ENCODE peak calls at places on chromosomes 12 and 14, in ten cellular contexts. I, R, B, H, W, V, Q, F, T and M are unnamed samples.

GRCh38 chr12:7869137-7869536 is 3.6 kb downstream of the SLC2A14 start:
- DNase-seq in I (no peak), R (no peak), B (no peak), H (no peak), W (no peak), V (no peak), Q (no peak), F (no peak), T (peak), M (no peak)

GRCh38 chr12:29762637-29763300 is 21.0 kb downstream of the TMTC1 start:
- DNase-seq in I (no peak), R (no peak), B (no peak), H (no peak), W (peak), V (no peak), Q (no peak), F (no peak), T (no peak), M (no peak)

GRCh38 chr12:69330475-69331473 is 17.4 kb upstream of the LYZ start:
- DNase-seq in I (peak), R (peak), B (no peak), H (peak), W (no peak), V (peak), Q (peak), F (peak), T (no peak), M (no peak)

GRCh38 chr12:46553266-46553665 is 180.7 kb upstream of the SLC38A2 start:
- DNase-seq in I (no peak), R (no peak), B (no peak), H (no peak), W (no peak), V (no peak), Q (no peak), F (no peak), T (peak), M (no peak)

GRCh38 chr12:108816652-108817335 is 40.6 kb downstream of the SSH1 start:
- DNase-seq in I (no peak), R (no peak), B (no peak), H (no peak), W (no peak), V (no peak), Q (no peak), F (peak), T (peak), M (no peak)

GRCh38 chr14:93032301-93032929 is 83.3 kb downstream of the ITPK1 start:
- DNase-seq in I (no peak), R (no peak), B (no peak), H (no peak), W (no peak), V (peak), Q (peak), F (no peak), T (peak), M (no peak)

GRCh38 chr14:75361751-75362433 is 65.9 kb upstream of the JDP2 start:
- DNase-seq in I (no peak), R (no peak), B (no peak), H (no peak), W (no peak), V (no peak), Q (no peak), F (no peak), T (peak), M (no peak)

GRCh38 chr12:1885082-1885596 is 33.3 kb downstream of the CACNA2D4 start:
- DNase-seq in I (no peak), R (no peak), B (no peak), H (no peak), W (no peak), V (no peak), Q (no peak), F (no peak), T (no peak), M (no peak)

GRCh38 chr14:89540830-89541470 is 123.9 kb upstream of the FOXN3 start:
- DNase-seq in I (no peak), R (no peak), B (no peak), H (no peak), W (no peak), V (no peak), Q (no peak), F (no peak), T (peak), M (no peak)

GRCh38 chr12:68237523-68238070 is 12.0 kb upstream of the IL26 start:
- DNase-seq in I (no peak), R (no peak), B (no peak), H (no peak), W (no peak), V (no peak), Q (no peak), F (no peak), T (peak), M (no peak)

GRCh38 chr12:95678684-95679083 is 111.9 kb downstream of the NTN4 start:
- DNase-seq in I (no peak), R (no peak), B (no peak), H (no peak), W (no peak), V (no peak), Q (no peak), F (no peak), T (no peak), M (no peak)

GRCh38 chr12:19752712-19753111 is 313.4 kb downstream of the AEBP2 start:
- DNase-seq in I (no peak), R (no peak), B (no peak), H (no peak), W (no peak), V (no peak), Q (no peak), F (no peak), T (no peak), M (no peak)

GRCh38 chr12:79409562-79409961 is 281.2 kb downstream of the PAWR start:
- DNase-seq in I (no peak), R (no peak), B (no peak), H (no peak), W (no peak), V (no peak), Q (no peak), F (no peak), T (peak), M (no peak)

GRCh38 chr12:7123806-7124519 is 4.7 kb downstream of the RBP5 start:
- DNase-seq in I (no peak), R (no peak), B (no peak), H (no peak), W (no peak), V (no peak), Q (no peak), F (no peak), T (no peak), M (no peak)

GRCh38 chr14:86296173-86296572 is 766.2 kb downstream of the FLRT2 start:
- DNase-seq in I (peak), R (no peak), B (no peak), H (no peak), W (no peak), V (no peak), Q (no peak), F (no peak), T (no peak), M (no peak)

GRCh38 chr12:122799635-122800243 is 25.4 kb downstream of the CCDC62 start:
- DNase-seq in I (no peak), R (no peak), B (no peak), H (no peak), W (no peak), V (peak), Q (peak), F (no peak), T (no peak), M (no peak)

GRCh38 chr12:121443193-121443829 is 43.4 kb downstream of the RNF34 start:
- DNase-seq in I (peak), R (peak), B (peak), H (peak), W (peak), V (peak), Q (peak), F (peak), T (peak), M (peak)

GRCh38 chr14:36824854-36825253 is 163.2 kb downstream of the PAX9 start:
- DNase-seq in I (no peak), R (no peak), B (no peak), H (no peak), W (no peak), V (no peak), Q (no peak), F (no peak), T (no peak), M (no peak)

GRCh38 chr12:120117961-120118709 is 1.6 kb upstream of the RAB35 start:
- DNase-seq in I (no peak), R (no peak), B (no peak), H (peak), W (no peak), V (peak), Q (no peak), F (no peak), T (peak), M (no peak)

GRCh38 chr12:108214486-108214885 is 85.4 kb downstream of the WSCD2 start:
- DNase-seq in I (no peak), R (no peak), B (no peak), H (peak), W (no peak), V (peak), Q (no peak), F (no peak), T (peak), M (peak)

GRCh38 chr12:109621271-109621671 is 47.7 kb downstream of the MVK start:
- DNase-seq in I (no peak), R (no peak), B (no peak), H (no peak), W (no peak), V (no peak), Q (no peak), F (no peak), T (peak), M (no peak)

GRCh38 chr12:98423963-98424362 is 91.4 kb upstream of the TMPO start:
- DNase-seq in I (no peak), R (no peak), B (no peak), H (no peak), W (no peak), V (no peak), Q (no peak), F (no peak), T (no peak), M (no peak)

GRCh38 chr12:98421336-98421735 is 94.1 kb upstream of the TMPO start:
- DNase-seq in I (no peak), R (no peak), B (no peak), H (no peak), W (no peak), V (no peak), Q (no peak), F (no peak), T (no peak), M (no peak)

GRCh38 chr12:98424726-98425401 is 90.5 kb upstream of the TMPO start:
- DNase-seq in I (peak), R (peak), B (no peak), H (peak), W (peak), V (peak), Q (peak), F (no peak), T (peak), M (peak)

GRCh38 chr12:98422359-98422758 is 93.0 kb upstream of the TMPO start:
- DNase-seq in I (no peak), R (no peak), B (no peak), H (no peak), W (no peak), V (no peak), Q (no peak), F (no peak), T (no peak), M (no peak)

DNA sequence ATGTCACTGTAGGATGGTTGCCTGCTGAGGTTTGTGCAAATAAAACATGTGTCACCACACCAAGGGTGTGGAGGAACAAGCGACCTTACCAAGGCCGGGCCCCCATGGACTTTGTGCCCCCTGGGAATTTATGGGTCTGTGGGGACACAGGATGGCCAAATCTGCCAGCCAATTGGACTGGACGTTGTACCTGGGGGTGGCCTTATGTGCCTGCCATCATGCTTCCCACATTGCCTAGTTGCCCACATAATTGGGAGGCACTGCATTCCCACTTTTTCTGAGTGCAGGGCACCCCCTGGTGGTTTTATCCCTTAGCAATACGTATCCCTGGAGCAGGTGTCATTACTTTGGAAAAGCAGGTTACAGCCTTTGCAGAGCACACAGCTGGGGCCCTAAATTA is 92.6 kb upstream of the TMPO start:
- DNase-seq in I (peak), R (no peak), B (no peak), H (no peak), W (no peak), V (peak), Q (no peak), F (no peak), T (no peak), M (no peak)
- TF ChIP-seq CTCF in I (peak), R (no peak), B (peak), H (no peak), W (no peak), V (peak), Q (no peak), F (peak), T (peak), M (peak)

DNA sequence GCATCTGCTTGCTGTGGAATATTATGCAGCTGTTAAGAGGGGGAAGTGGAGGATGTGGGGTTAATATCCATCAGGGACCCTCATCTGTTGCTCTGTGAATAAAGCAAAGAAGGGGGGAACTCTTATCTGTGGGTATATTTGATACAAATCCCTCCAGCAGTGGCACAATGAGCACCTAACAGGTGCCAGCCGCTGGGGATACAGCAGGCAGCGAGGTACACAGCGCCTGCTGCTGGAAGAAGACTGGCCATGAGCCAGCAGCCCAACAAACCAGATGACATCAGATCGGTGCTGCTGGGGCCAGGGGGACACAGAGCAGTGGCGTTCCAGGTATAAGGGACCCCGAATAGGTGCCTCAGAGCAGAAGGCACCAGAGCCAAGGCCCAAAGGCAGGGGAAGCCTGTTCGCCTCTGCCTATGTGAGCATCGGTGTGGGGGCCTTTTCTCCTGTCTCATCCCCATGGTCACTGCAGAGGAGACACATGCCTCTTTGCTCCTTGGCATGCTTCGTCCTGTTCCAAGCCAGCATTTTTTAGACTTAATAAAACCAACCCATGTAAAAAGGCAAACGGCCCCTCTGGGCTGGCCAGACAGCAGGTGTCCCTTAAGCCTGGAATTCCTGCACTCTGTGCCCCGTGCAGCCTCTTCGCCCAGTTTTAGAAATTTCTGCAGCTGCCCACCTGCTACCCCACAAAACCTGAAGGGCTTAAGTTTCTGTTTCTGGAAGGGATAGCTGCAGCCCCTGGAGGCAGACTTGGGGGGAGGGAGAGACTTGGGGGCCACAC is 1.6 kb upstream of the CKB start:
- DNase-seq in I (no peak), R (no peak), B (no peak), H (no peak), W (no peak), V (no peak), Q (no peak), F (no peak), T (no peak), M (no peak)
- TF ChIP-seq CTCF in I (no peak), R (no peak), B (no peak), H (no peak), W (no peak), V (peak), Q (no peak), F (no peak), T (no peak), M (no peak)

GRCh38 chr12:10501031-10501430 is 4.7 kb upstream of the EIF2S3B start:
- DNase-seq in I (no peak), R (no peak), B (no peak), H (peak), W (no peak), V (no peak), Q (no peak), F (no peak), T (peak), M (no peak)
- TF ChIP-seq CTCF in I (no peak), R (no peak), B (no peak), H (peak), W (no peak), V (no peak), Q (peak), F (peak), T (peak), M (no peak)

DNA sequence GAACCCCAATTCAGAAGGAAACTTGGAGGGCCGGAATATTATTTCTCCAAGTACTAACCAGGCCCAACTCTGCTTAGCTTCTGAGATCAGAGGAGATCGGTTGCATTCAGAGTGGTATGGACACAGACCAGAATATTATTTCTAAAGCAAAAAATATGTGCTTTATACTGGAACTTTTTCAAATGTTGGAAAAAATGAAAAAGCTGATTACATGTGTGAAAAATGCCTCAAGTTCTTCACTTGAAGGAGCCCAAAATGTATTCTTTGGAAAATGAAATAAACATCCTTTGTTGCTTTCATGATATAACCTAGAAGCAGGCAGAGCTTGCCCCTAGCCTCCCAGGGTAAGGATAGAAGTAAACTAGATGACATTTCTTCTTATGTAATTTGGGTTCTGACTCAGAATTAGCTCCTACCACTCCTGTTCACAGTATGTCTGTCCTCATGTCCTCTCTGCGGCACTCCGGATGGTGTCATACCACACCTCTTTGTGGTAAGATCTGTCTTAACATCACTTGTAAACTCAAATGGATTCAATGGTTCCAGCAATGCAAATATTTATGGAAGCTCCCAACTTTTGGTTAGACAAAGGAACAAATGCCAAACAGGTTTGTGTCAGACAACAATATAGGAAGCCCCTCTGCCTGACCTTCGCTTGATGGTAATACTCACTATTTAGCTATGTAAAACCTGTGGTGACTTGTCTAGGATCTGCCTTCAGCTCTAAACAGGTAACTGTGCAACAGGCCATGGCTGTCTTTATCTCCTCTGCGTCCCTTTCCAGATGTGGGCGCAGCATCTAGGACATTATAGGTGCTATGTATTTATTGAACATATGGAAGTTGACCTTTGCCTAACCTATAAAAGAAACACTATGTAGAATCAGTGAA is 178.5 kb downstream of the SSPN start:
- DNase-seq in I (no peak), R (no peak), B (no peak), H (no peak), W (no peak), V (no peak), Q (no peak), F (no peak), T (peak), M (no peak)
- TF ChIP-seq CTCF in I (no peak), R (no peak), B (no peak), H (no peak), W (no peak), V (no peak), Q (no peak), F (no peak), T (no peak), M (no peak)

DNA sequence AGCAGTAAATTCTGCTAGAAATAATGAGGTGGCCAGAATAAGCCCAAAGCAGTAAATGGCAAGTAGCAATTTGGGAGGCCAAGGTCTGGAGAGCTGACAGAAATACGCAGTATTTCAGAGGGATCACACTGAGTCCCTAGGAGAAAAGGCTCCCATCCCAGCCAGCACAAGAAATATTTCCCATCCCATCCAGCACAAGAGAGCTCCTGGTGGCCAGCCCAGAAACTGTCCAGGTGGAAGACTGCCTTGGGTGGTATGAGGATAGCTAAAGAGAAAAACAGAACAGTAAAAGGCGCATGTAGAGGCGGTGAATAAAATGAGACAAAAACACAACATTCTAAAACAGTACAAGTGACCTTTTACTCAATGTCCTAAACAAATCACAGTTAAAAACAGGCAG is 120.7 kb downstream of the HECTD4 start:
- DNase-seq in I (peak), R (no peak), B (no peak), H (no peak), W (no peak), V (peak), Q (no peak), F (no peak), T (no peak), M (no peak)
- TF ChIP-seq CTCF in I (peak), R (no peak), B (no peak), H (no peak), W (no peak), V (peak), Q (no peak), F (no peak), T (no peak), M (peak)

DNA sequence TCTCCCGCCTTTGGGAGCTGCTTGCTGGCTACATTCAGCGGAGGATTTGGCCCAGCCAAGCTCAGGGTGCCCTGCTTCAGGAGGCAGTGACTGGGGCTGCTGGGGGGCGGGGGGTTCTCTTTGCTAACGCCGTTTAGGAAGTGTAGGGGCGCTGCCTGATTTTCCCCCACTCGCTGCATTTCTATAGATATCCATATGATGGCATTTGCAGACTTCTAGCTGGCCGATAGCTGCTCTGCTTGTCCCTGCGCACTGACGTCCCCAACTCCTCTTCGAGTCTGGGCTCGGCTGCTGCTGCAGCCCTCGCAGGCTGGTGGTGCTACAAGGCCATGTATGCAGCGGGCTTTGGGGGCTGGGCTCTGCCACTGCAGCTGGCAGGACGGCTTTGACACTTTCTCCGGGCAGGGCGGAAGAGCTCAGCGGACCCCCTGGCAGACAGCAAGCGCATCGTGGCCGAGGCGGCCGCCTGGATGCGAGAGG is 3.1 kb downstream of the LRFN5 start:
- DNase-seq in I (peak), R (no peak), B (no peak), H (no peak), W (peak), V (peak), Q (no peak), F (peak), T (peak), M (peak)
- TF ChIP-seq CTCF in I (no peak), R (no peak), B (no peak), H (no peak), W (peak), V (peak), Q (peak), F (peak), T (no peak), M (peak)

DNA sequence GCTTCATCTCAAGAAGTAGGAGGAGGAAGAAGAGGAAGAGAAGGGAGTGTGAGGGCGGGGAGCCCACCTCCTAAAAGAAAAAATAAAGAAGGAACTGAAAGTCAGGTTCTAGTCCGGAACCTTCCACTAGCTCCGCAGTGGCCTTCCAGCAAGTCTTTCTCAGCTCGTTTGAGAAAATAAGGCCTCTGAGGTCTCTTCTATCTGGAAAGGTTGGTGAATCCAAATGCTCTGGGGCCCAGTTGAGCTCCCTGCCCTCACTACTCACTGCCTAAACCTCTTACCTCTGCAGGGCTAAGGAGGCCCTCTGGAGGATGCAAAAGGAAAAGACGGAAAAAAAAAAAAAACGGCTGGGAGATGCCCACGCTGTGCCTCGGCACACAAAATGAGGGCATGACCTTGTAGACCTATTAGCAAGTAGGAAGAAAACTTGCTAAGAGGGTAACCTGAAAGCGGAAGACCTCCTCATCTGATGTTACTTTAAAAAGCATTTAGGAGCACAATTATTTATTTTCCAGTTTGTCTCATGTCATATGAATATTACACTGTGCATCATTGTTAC is 35.9 kb downstream of the FBLN5 start:
- DNase-seq in I (peak), R (peak), B (no peak), H (peak), W (no peak), V (peak), Q (no peak), F (no peak), T (peak), M (peak)
- TF ChIP-seq CTCF in I (peak), R (peak), B (no peak), H (peak), W (peak), V (peak), Q (peak), F (peak), T (peak), M (peak)